ENCODE peak calls at places on chromosome 15, in seven cellular contexts. One of them, this sample, is unnamed.

GRCh38 chr15:90191795-90192494 is 9.2 kb upstream of the SEMA4B start:
- DNase-seq in uterus: peak
- DNase-seq in AG20443: peak
- DNase-seq in activated CD8-positive, alpha-beta memory T cell treated with anti-CD3 and anti-CD28 coated beads, Interleukin-2, amount 10 ng/mL, durations not matched to agents 7 days and 5 days: no peak
- DNase-seq in LoVo: peak
- DNase-seq in progenitor cell of endocrine pancreas: no peak
- DNase-seq in neural crest cell: no peak
- DNase-seq in this sample: peak

GRCh38 chr15:100114100-100114499 is 227.7 kb downstream of the ADAMTS17 start:
- DNase-seq in uterus: peak
- DNase-seq in AG20443: peak
- DNase-seq in activated CD8-positive, alpha-beta memory T cell treated with anti-CD3 and anti-CD28 coated beads, Interleukin-2, amount 10 ng/mL, durations not matched to agents 7 days and 5 days: no peak
- DNase-seq in LoVo: no peak
- DNase-seq in progenitor cell of endocrine pancreas: no peak
- DNase-seq in neural crest cell: peak
- DNase-seq in this sample: no peak

GRCh38 chr15:65530318-65531111 is at the start of gene HACD3:
- DNase-seq in uterus: peak
- DNase-seq in AG20443: peak
- DNase-seq in activated CD8-positive, alpha-beta memory T cell treated with anti-CD3 and anti-CD28 coated beads, Interleukin-2, amount 10 ng/mL, durations not matched to agents 7 days and 5 days: peak
- DNase-seq in LoVo: peak
- DNase-seq in progenitor cell of endocrine pancreas: peak
- DNase-seq in neural crest cell: peak
- DNase-seq in this sample: peak

GRCh38 chr15:47477253-47477652 is 240.1 kb upstream of the SEMA6D start:
- DNase-seq in uterus: no peak
- DNase-seq in AG20443: no peak
- DNase-seq in activated CD8-positive, alpha-beta memory T cell treated with anti-CD3 and anti-CD28 coated beads, Interleukin-2, amount 10 ng/mL, durations not matched to agents 7 days and 5 days: no peak
- DNase-seq in LoVo: no peak
- DNase-seq in progenitor cell of endocrine pancreas: no peak
- DNase-seq in neural crest cell: no peak
- DNase-seq in this sample: no peak

GRCh38 chr15:81146006-81146405 is 11.9 kb downstream of the CFAP161 start:
- DNase-seq in uterus: no peak
- DNase-seq in AG20443: no peak
- DNase-seq in activated CD8-positive, alpha-beta memory T cell treated with anti-CD3 and anti-CD28 coated beads, Interleukin-2, amount 10 ng/mL, durations not matched to agents 7 days and 5 days: no peak
- DNase-seq in LoVo: no peak
- DNase-seq in progenitor cell of endocrine pancreas: no peak
- DNase-seq in neural crest cell: no peak
- DNase-seq in this sample: no peak

GRCh38 chr15:101276501-101277037 is 716 bp downstream of the SELENOS start:
- DNase-seq in uterus: no peak
- DNase-seq in AG20443: peak
- DNase-seq in activated CD8-positive, alpha-beta memory T cell treated with anti-CD3 and anti-CD28 coated beads, Interleukin-2, amount 10 ng/mL, durations not matched to agents 7 days and 5 days: peak
- DNase-seq in LoVo: no peak
- DNase-seq in progenitor cell of endocrine pancreas: no peak
- DNase-seq in neural crest cell: no peak
- DNase-seq in this sample: peak

GRCh38 chr15:74252291-74253080 is 16.4 kb downstream of the CCDC33 start:
- DNase-seq in uterus: no peak
- DNase-seq in AG20443: peak
- DNase-seq in activated CD8-positive, alpha-beta memory T cell treated with anti-CD3 and anti-CD28 coated beads, Interleukin-2, amount 10 ng/mL, durations not matched to agents 7 days and 5 days: no peak
- DNase-seq in LoVo: no peak
- DNase-seq in progenitor cell of endocrine pancreas: no peak
- DNase-seq in neural crest cell: no peak
- DNase-seq in this sample: no peak

GRCh38 chr15:67085818-67086649 is 20.6 kb downstream of the SMAD3 start:
- DNase-seq in uterus: no peak
- DNase-seq in AG20443: peak
- DNase-seq in activated CD8-positive, alpha-beta memory T cell treated with anti-CD3 and anti-CD28 coated beads, Interleukin-2, amount 10 ng/mL, durations not matched to agents 7 days and 5 days: peak
- DNase-seq in LoVo: no peak
- DNase-seq in progenitor cell of endocrine pancreas: no peak
- DNase-seq in neural crest cell: no peak
- DNase-seq in this sample: peak